ENCODE peak calls at places on chromosomes 5 and 9, in nine cellular contexts. B is thyroid gland, Y is A549, V is astrocyte of the spinal cord, W is kidney epithelial cell, K is fibroblast of pulmonary artery, D is fibroblast of lung, N is cardiac fibroblast, F is tibial artery. R is an unnamed sample.

GRCh38 chr5:15290953-15291352 is 209.0 kb upstream of the FBXL7 start:
- DNase-seq in B (no peak), Y (no peak), N (no peak), W (no peak), K (no peak), D (no peak), F (no peak), V (no peak), R (no peak)

GRCh38 chr9:110101531-110102161 is 106.3 kb downstream of the C9orf152 start:
- DNase-seq in N (no peak), Y (no peak), D (peak; percentile 68), V (no peak), K (peak; percentile 35), F (no peak), W (no peak), B (no peak), R (no peak)

GRCh38 chr9:89606049-89606481 is 1.3 kb downstream of the GADD45G start:
- DNase-seq in B (peak; percentile 86), N (peak; percentile 73), W (peak; percentile 35), F (peak; percentile 84), V (peak; percentile 77), Y (peak; percentile 28), K (peak; percentile 72), D (peak; percentile 71), R (no peak)

GRCh38 chr5:6732634-6733410 is 19.6 kb downstream of the TENT4A start:
- DNase-seq in W (no peak), Y (no peak), K (peak; percentile 82), B (peak; percentile 58), F (no peak), N (peak; percentile 81), V (peak; percentile 67), D (peak; percentile 65), R (no peak)

GRCh38 chr5:151495330-151495729 is 47.9 kb downstream of the SLC36A1 start:
- DNase-seq in V (no peak), Y (no peak), F (no peak), W (no peak), B (no peak), N (no peak), K (no peak), D (no peak), R (no peak)

GRCh38 chr5:111596705-111597104 is 84.4 kb upstream of the STARD4 start:
- DNase-seq in Y (no peak), N (no peak), F (no peak), B (no peak), K (no peak), W (no peak), D (no peak), V (no peak), R (no peak)

GRCh38 chr9:91192785-91193657 is 168.7 kb downstream of the AUH start:
- DNase-seq in D (peak; percentile 100), Y (peak; percentile 95), K (peak; percentile 99), N (peak; percentile 99), W (peak; percentile 93), B (peak; percentile 79), V (peak; percentile 99), F (peak; percentile 93), R (peak; percentile 99)

GRCh38 chr5:154771383-154771901 is 16.3 kb downstream of the LARP1 start:
- DNase-seq in K (peak; percentile 83), Y (no peak), W (peak; percentile 50), N (peak; percentile 74), B (peak; percentile 24), V (peak; percentile 91), D (peak; percentile 89), F (peak; percentile 40), R (peak; percentile 77)

GRCh38 chr5:51960617-51961115 is 577.4 kb downstream of the ISL1 start:
- DNase-seq in W (no peak), F (no peak), D (peak; percentile 0), Y (no peak), N (peak; percentile 0), V (no peak), B (no peak), K (peak; percentile 0), R (no peak)

GRCh38 chr5:88954511-88954910 is 71.5 kb upstream of the MEF2C start:
- DNase-seq in F (no peak), W (no peak), Y (no peak), V (no peak), N (no peak), D (peak; percentile 54), B (no peak), K (no peak), R (no peak)

GRCh38 chr5:146402949-146403348 is 44.2 kb upstream of the TCERG1 start:
- DNase-seq in Y (no peak), N (no peak), W (no peak), V (no peak), B (no peak), F (no peak), D (no peak), K (no peak), R (no peak)

GRCh38 chr9:6779417-6780241 is 21.9 kb downstream of the KDM4C start:
- DNase-seq in N (peak; percentile 34), F (no peak), Y (no peak), B (no peak), V (peak; percentile 12), W (no peak), K (peak; percentile 74), D (no peak), R (no peak)

GRCh38 chr9:70043689-70044449 is at the start of gene MAMDC2:
- DNase-seq in D (peak; percentile 33), B (peak; percentile 66), K (peak; percentile 39), F (peak; percentile 77), W (no peak), Y (no peak), V (peak; percentile 49), N (peak; percentile 29), R (no peak)

GRCh38 chr5:79759436-79759835 is 69.8 kb downstream of the CMYA5 start:
- DNase-seq in K (peak; percentile 51), D (peak; percentile 64), V (peak; percentile 81), Y (no peak), W (no peak), F (no peak), B (peak; percentile 12), N (peak; percentile 52), R (peak; percentile 64)

GRCh38 chr9:127084071-127085039 is 38.1 kb downstream of the ANGPTL2 start:
- DNase-seq in Y (no peak), W (no peak), K (no peak), D (no peak), B (no peak), N (no peak), F (no peak), V (no peak), R (no peak)

GRCh38 chr9:135910197-135910596 is 2.9 kb upstream of the CAMSAP1 start:
- DNase-seq in W (no peak), B (no peak), Y (no peak), N (no peak), D (no peak), V (no peak), K (no peak), F (no peak), R (no peak)

GRCh38 chr9:38037981-38038306 is 31.1 kb downstream of the SHB start:
- DNase-seq in N (no peak), B (no peak), V (no peak), F (no peak), K (no peak), W (no peak), D (no peak), Y (no peak), R (no peak)

GRCh38 chr5:107074991-107075390 is 595.7 kb downstream of the EFNA5 start:
- DNase-seq in N (no peak), W (peak; percentile 56), Y (no peak), K (no peak), B (no peak), F (no peak), D (no peak), V (no peak), R (no peak)

DNA sequence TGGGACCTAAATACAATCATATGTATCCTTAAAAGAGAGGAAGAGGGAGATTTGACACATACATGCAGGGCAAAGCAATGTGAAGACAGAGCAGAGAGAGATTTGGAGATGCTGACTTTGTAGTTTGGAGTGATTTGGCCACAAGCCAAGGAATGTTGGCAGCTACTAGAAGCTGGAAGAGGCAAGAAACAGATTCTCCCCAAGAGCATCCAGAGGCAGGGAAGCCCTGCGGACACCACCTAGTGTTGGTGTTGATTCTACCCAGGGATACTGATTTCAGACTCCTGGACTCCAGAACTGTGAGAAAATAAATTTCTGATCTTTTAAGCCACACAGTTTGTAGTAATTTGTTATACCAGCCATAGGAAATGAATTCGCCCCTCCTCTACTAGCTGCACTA is 64.9 kb upstream of the OSMR start:
- DNase-seq in B (peak; percentile 84), N (peak; percentile 89), F (peak; percentile 73), Y (no peak), K (peak; percentile 91), W (no peak), D (peak; percentile 91), V (peak; percentile 83), R (no peak)
- TF ChIP-seq CTCF in B (peak; percentile 17), N (peak; percentile 59), F (no peak), Y (peak; percentile 16), K (peak; percentile 54), W (no peak), D (peak; percentile 37), V (peak; percentile 37), R (peak; percentile 33)

GRCh38 chr5:174601937-174602336 is 122.4 kb upstream of the MSX2 start:
- DNase-seq in V (no peak), F (no peak), D (peak; percentile 47), Y (no peak), K (no peak), N (no peak), B (no peak), W (peak; percentile 65), R (no peak)

GRCh38 chr5:174596429-174596828 is 128.0 kb upstream of the MSX2 start:
- DNase-seq in D (peak; percentile 24), V (no peak), W (no peak), Y (no peak), K (peak; percentile 2), F (no peak), N (no peak), B (no peak), R (no peak)

DNA sequence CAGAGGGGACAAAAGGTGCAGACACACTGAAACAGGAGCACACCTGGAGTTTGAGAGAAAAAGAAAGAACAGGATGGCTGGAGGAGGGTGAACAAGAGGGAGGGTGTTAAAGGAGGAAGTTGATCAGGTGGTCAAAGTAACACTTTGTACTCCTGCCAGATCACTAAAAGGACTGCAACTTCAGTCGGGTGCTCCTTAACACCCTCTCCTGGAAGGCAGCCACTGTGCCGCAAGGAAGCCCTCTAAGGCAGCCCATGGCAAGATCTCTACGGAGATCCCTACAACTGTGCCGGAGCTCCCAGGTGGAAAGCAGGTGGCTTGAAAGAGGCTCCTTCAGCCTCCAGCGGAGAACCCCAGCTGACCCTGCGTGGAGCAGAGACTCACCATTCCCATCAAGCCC is 124.4 kb upstream of the MSX2 start:
- DNase-seq in W (no peak), Y (no peak), N (no peak), F (no peak), D (no peak), K (no peak), V (no peak), B (no peak), R (no peak)
- H3K4me3 ChIP-seq in W (no peak overlapping the region), Y (no peak overlapping the region), N (no peak overlapping the region), F (no peak overlapping the region), D (no peak overlapping the region), K (no peak overlapping the region), V (no peak overlapping the region), B (no peak overlapping the region), R (no peak overlapping the region)

GRCh38 chr5:134511796-134512660 is 13.4 kb upstream of the JADE2 start:
- DNase-seq in K (peak; percentile 73), F (peak; percentile 83), W (no peak), Y (no peak), D (peak; percentile 88), N (peak; percentile 74), B (peak; percentile 61), V (no peak), R (no peak)
- TF ChIP-seq CTCF in K (peak; percentile 14), F (no peak), W (peak; percentile 46), Y (peak; percentile 45), D (peak; percentile 8), N (no peak), B (peak; percentile 9), V (peak; percentile 28), R (no peak)

GRCh38 chr9:112970939-112971338 is 41.1 kb downstream of the ZNF883 start:
- DNase-seq in N (peak; percentile 20), F (no peak), Y (no peak), D (peak; percentile 2), W (no peak), K (peak; percentile 10), V (peak; percentile 10), B (no peak), R (no peak)
- H3K4me3 ChIP-seq in N (no peak overlapping the region), F (no peak overlapping the region), Y (no peak overlapping the region), D (no peak overlapping the region), W (no peak overlapping the region), K (no peak overlapping the region), V (no peak overlapping the region), B (no peak overlapping the region), R (no peak overlapping the region)

R was measured in AG04449.